ENCODE peak calls at places on chromosomes 16 and 17, in four cellular contexts. E is HepG2, W is HCT116, V is K562. S is an unnamed sample.

GRCh38 chr16:68257251-68257905 is 6.9 kb upstream of the SLC7A6 start:
- DNase-seq in E (no peak), W (no peak), V (no peak), S (no peak)

GRCh38 chr17:57068222-57068658 is 16.8 kb upstream of the AKAP1 start:
- DNase-seq in E (no peak), W (no peak), V (peak; percentile 80), S (no peak)

GRCh38 chr16:56632848-56633365 is 448 bp downstream of the MT1M start:
- DNase-seq in E (no peak), W (no peak), V (no peak), S (no peak)

GRCh38 chr17:77441130-77441920 is 300.6 kb downstream of the SEC14L1 start:
- DNase-seq in E (no peak), W (no peak), V (no peak), S (no peak)

GRCh38 chr17:10875984-10876555 is 38.2 kb upstream of the PIRT start:
- DNase-seq in E (peak; percentile 40), W (peak; percentile 36), V (peak; percentile 47), S (peak; percentile 30)

GRCh38 chr16:57949013-57949412 is 21.9 kb downstream of the CNGB1 start:
- DNase-seq in E (no peak), W (no peak), V (no peak), S (no peak)

GRCh38 chr17:33192961-33193911 is 99.9 kb downstream of the ASIC2 start:
- DNase-seq in E (no peak), W (no peak), V (no peak), S (no peak)

GRCh38 chr17:12734852-12735430 is 54.4 kb upstream of the ARHGAP44 start:
- DNase-seq in E (no peak), W (no peak), V (no peak), S (no peak)

GRCh38 chr16:75575976-75576375 is 9.8 kb downstream of the GABARAPL2 start:
- DNase-seq in E (no peak), W (no peak), V (no peak), S (no peak)

GRCh38 chr17:60156746-60157145 is 7.0 kb downstream of the CA4 start:
- DNase-seq in E (no peak), W (no peak), V (no peak), S (no peak)

GRCh38 chr16:19520861-19521331 is 1.0 kb downstream of the GDE1 start:
- DNase-seq in E (no peak), W (no peak), V (peak; percentile 74), S (peak; percentile 20)

GRCh38 chr17:6346387-6346786 is 88.5 kb downstream of the AIPL1 start:
- DNase-seq in E (no peak), W (no peak), V (no peak), S (no peak)

GRCh38 chr16:75148311-75149195 is at the start of gene ZFP1:
- DNase-seq in E (peak; percentile 91), W (peak; percentile 86), V (peak; percentile 94), S (no peak)

GRCh38 chr16:87713469-87714229 is 52.1 kb downstream of the KLHDC4 start:
- DNase-seq in E (no peak), W (no peak), V (no peak), S (no peak)

GRCh38 chr17:33515974-33516373 is 222.9 kb upstream of the ASIC2 start:
- DNase-seq in E (no peak), W (no peak), V (no peak), S (no peak)

GRCh38 chr16:30087181-30087898 is 4.4 kb downstream of the TBX6 start:
- DNase-seq in E (no peak), W (no peak), V (no peak), S (no peak)

GRCh38 chr16:9035986-9036385 is 55.5 kb upstream of the HAPSTR1 start:
- DNase-seq in E (no peak), W (no peak), V (no peak), S (no peak)

GRCh38 chr17:42484304-42484703 is 25.6 kb downstream of the ATP6V0A1 start:
- DNase-seq in E (peak; percentile 99), W (no peak), V (no peak), S (no peak)

GRCh38 chr16:11692171-11692570 is 23.9 kb downstream of the SNN start:
- DNase-seq in E (no peak), W (no peak), V (no peak), S (no peak)

GRCh38 chr16:23952128-23953041 is 116.6 kb downstream of the PRKCB start:
- DNase-seq in E (no peak), W (no peak), V (peak; percentile 72), S (no peak)

GRCh38 chr17:75352079-75352569 is 53.4 kb downstream of the GRB2 start:
- DNase-seq in E (no peak), W (no peak), V (no peak), S (no peak)

GRCh38 chr17:28174352-28175046 is 132.0 kb downstream of the NLK start:
- DNase-seq in E (no peak), W (no peak), V (no peak), S (no peak)

GRCh38 chr16:23156946-23157460 is 7.8 kb upstream of the USP31 start:
- DNase-seq in E (no peak), W (no peak), V (no peak), S (no peak)

GRCh38 chr17:62897706-62898105 is 68.3 kb upstream of the TANC2 start:
- DNase-seq in E (no peak), W (no peak), V (no peak), S (no peak)

GRCh38 chr16:65745-66144 is 6.7 kb downstream of the RHBDF1 start:
- DNase-seq in E (peak; percentile 56), W (peak; percentile 21), V (peak; percentile 77), S (peak; percentile 57)

GRCh38 chr17:79374807-79375206 is 236.0 kb downstream of the RBFOX3 start:
- DNase-seq in E (no peak), W (no peak), V (no peak), S (no peak)

GRCh38 chr16:56637814-56638750 is at the start of gene MT1A:
- DNase-seq in E (peak; percentile 29), W (no peak), V (peak; percentile 66), S (no peak)

GRCh38 chr16:483351-484075 is 44.0 kb upstream of the CAPN15 start:
- DNase-seq in E (no peak), W (no peak), V (no peak), S (no peak)

GRCh38 chr17:51528116-51528515 is 267.8 kb downstream of the UTP18 start:
- DNase-seq in E (no peak), W (no peak), V (no peak), S (no peak)

GRCh38 chr17:44137891-44138709 is 3.6 kb upstream of the HROB start:
- DNase-seq in E (peak; percentile 87), W (peak; percentile 95), V (peak; percentile 95), S (peak; percentile 73)

GRCh38 chr16:51896013-51896412 is 650.9 kb downstream of the TOX3 start:
- DNase-seq in E (no peak), W (no peak), V (no peak), S (no peak)

GRCh38 chr16:28609631-28610594 is at the start of gene SULT1A1:
- DNase-seq in E (peak; percentile 93), W (no peak), V (peak; percentile 53), S (no peak)

GRCh38 chr17:27550291-27550930 is 80.6 kb upstream of the LGALS9 start:
- DNase-seq in E (no peak), W (no peak), V (no peak), S (no peak)

GRCh38 chr17:53626286-53626685 is 196.4 kb upstream of the KIF2B start:
- DNase-seq in E (no peak), W (no peak), V (peak; percentile 25), S (no peak)

GRCh38 chr17:49061524-49061943 is 64.3 kb downstream of the IGF2BP1 start:
- DNase-seq in E (no peak), W (no peak), V (no peak), S (no peak)

GRCh38 chr16:25011891-25012499 is 3.2 kb downstream of the ARHGAP17 start:
- DNase-seq in E (no peak), W (no peak), V (no peak), S (no peak)

GRCh38 chr16:27404163-27404823 is 2.3 kb downstream of the IL21R start:
- DNase-seq in E (no peak), W (no peak), V (no peak), S (no peak)

GRCh38 chr17:32335647-32336046 is 6.3 kb downstream of the C17orf75 start:
- DNase-seq in E (no peak), W (no peak), V (no peak), S (no peak)

GRCh38 chr16:19168173-19169080 is at the start of gene SYT17:
- DNase-seq in E (no peak), W (no peak), V (no peak), S (no peak)

DNA sequence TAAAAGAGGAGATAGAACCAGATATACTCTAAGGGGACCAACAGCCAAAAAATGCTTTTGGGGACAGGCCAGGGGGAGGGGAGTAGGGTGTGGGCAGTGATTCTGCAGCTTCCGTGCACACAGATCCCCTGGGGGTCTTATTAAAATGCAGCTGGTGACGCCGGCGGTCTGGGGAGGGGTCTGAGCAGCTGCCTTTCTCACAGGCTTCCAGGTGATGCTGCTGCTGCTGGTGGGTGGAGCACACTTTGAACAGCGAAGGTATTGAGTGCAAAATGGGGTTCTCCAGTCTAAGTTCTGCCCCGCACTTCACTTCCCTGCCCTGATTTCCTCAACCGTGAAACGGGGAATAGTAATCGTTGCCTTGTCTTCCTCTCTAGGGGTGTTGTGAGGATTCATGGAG is 46.4 kb upstream of the TBX2 start:
- DNase-seq in E (no peak), W (no peak), V (no peak), S (no peak)
- TF ChIP-seq TCF7L2 in E (no peak), W (no peak), V (no peak), S (no peak)

GRCh38 chr17:50173335-50173941 is 7.6 kb downstream of the SGCA start:
- DNase-seq in E (no peak), W (no peak), V (no peak), S (no peak)
- TF ChIP-seq POLR2AphosphoS5 in E (no peak), W (no peak), V (no peak), S (no peak)

GRCh38 chr16:79601978-79602609 is 1.6 kb upstream of the MAF start:
- DNase-seq in E (peak; percentile 76), W (no peak), V (peak; percentile 64), S (peak; percentile 30)
- TF ChIP-seq SIN3A in E (no peak), W (no peak), V (no peak), S (no peak)

GRCh38 chr17:47099451-47099986 is 89.6 kb downstream of the CDC27 start:
- DNase-seq in E (no peak), W (no peak), V (no peak), S (no peak)
- TF ChIP-seq TCF7L2 in E (no peak), W (no peak), V (no peak), S (no peak)

GRCh38 chr17:20779521-20779920 is 200.0 kb downstream of the CDRT15L2 start:
- DNase-seq in E (no peak), W (no peak), V (no peak), S (no peak)
- TF ChIP-seq POLR2AphosphoS5 in E (no peak), W (no peak), V (no peak), S (no peak)